ENCODE peak calls at places on chromosome 15, in six cellular contexts. Z, D, H, F, L and R are unnamed samples.

GRCh38 chr15:50182233-50183013 is 427 bp downstream of the SLC27A2 start:
- DNase-seq in Z (peak), D (peak), H (no peak), F (no peak), L (no peak), R (peak)

GRCh38 chr15:72836676-72837325 is 53.2 kb upstream of the ADPGK start:
- DNase-seq in Z (no peak), D (no peak), H (no peak), F (no peak), L (no peak), R (no peak)

GRCh38 chr15:39878401-39878775 is 41.7 kb downstream of the GPR176 start:
- DNase-seq in Z (peak), D (no peak), H (no peak), F (no peak), L (no peak), R (peak)

GRCh38 chr15:53453253-53454105 is 306.0 kb downstream of the WDR72 start:
- DNase-seq in Z (no peak), D (no peak), H (no peak), F (no peak), L (no peak), R (no peak)

GRCh38 chr15:57921371-57921770 is 144.1 kb downstream of the ALDH1A2 start:
- DNase-seq in Z (peak), D (no peak), H (no peak), F (no peak), L (peak), R (no peak)

GRCh38 chr15:28918141-28918983 is 32.6 kb downstream of the APBA2 start:
- DNase-seq in Z (no peak), D (no peak), H (no peak), F (no peak), L (no peak), R (peak)

GRCh38 chr15:65334586-65335231 is 30.2 kb downstream of the RNU5B-1 start:
- DNase-seq in Z (peak), D (no peak), H (no peak), F (no peak), L (no peak), R (no peak)

GRCh38 chr15:62769604-62770003 is 272.9 kb upstream of the TPM1 start:
- DNase-seq in Z (peak), D (no peak), H (peak), F (peak), L (peak), R (peak)

GRCh38 chr15:43285609-43286037 is 18.9 kb upstream of the TGM5 start:
- DNase-seq in Z (peak), D (peak), H (peak), F (peak), L (peak), R (peak)

GRCh38 chr15:40303576-40303975 is 4.2 kb downstream of the PLCB2 start:
- DNase-seq in Z (no peak), D (no peak), H (no peak), F (no peak), L (no peak), R (no peak)

GRCh38 chr15:71899665-71900064 is 89.3 kb downstream of the NR2E3 start:
- DNase-seq in Z (no peak), D (no peak), H (no peak), F (no peak), L (no peak), R (no peak)

GRCh38 chr15:82047493-82048446 is 2.0 kb upstream of the MEX3B start:
- DNase-seq in Z (peak), D (no peak), H (no peak), F (no peak), L (peak), R (peak)

GRCh38 chr15:39191871-39192281 is 389.0 kb upstream of the THBS1 start:
- DNase-seq in Z (peak), D (no peak), H (peak), F (peak), L (peak), R (peak)

GRCh38 chr15:32669870-32670623 is 28.5 kb downstream of the SCG5 start:
- DNase-seq in Z (peak), D (no peak), H (peak), F (peak), L (no peak), R (peak)

GRCh38 chr15:74788042-74788715 is 6.3 kb downstream of the CSK start:
- DNase-seq in Z (no peak), D (no peak), H (no peak), F (no peak), L (no peak), R (no peak)

GRCh38 chr15:82568986-82569385 is 28.7 kb upstream of the RPS17 start:
- DNase-seq in Z (no peak), D (no peak), H (no peak), F (no peak), L (no peak), R (no peak)

GRCh38 chr15:70863450-70864218 is 9.7 kb upstream of the LARP6 start:
- DNase-seq in Z (peak), D (no peak), H (no peak), F (peak), L (peak), R (peak)

GRCh38 chr15:97993310-97993738 is 32.8 kb downstream of the ARRDC4 start:
- DNase-seq in Z (no peak), D (no peak), H (no peak), F (peak), L (peak), R (peak)

GRCh38 chr15:23069496-23070166 is 30.3 kb upstream of the TUBGCP5 start:
- DNase-seq in Z (no peak), D (no peak), H (no peak), F (peak), L (no peak), R (no peak)

GRCh38 chr15:42727740-42728355 is 9.1 kb downstream of the CDAN1 start:
- DNase-seq in Z (no peak), D (no peak), H (no peak), F (no peak), L (no peak), R (no peak)

GRCh38 chr15:68658151-68658550 is 79.4 kb downstream of the CORO2B start:
- DNase-seq in Z (no peak), D (no peak), H (no peak), F (no peak), L (peak), R (no peak)

GRCh38 chr15:40845511-40846284 is 1.9 kb downstream of the SPINT1 start:
- DNase-seq in Z (no peak), D (no peak), H (no peak), F (peak), L (no peak), R (no peak)

GRCh38 chr15:85743392-85744045 is 51.2 kb downstream of the KLHL25 start:
- DNase-seq in Z (no peak), D (no peak), H (no peak), F (no peak), L (peak), R (no peak)

GRCh38 chr15:92733934-92734521 is 78.5 kb upstream of the FAM174B start:
- DNase-seq in Z (peak), D (no peak), H (no peak), F (no peak), L (no peak), R (peak)

GRCh38 chr15:90665288-90666134 is 51.6 kb upstream of the BLM start:
- DNase-seq in Z (peak), D (peak), H (no peak), F (peak), L (peak), R (peak)

GRCh38 chr15:87623832-87624231 is 632.7 kb downstream of the NTRK3 start:
- DNase-seq in Z (no peak), D (no peak), H (no peak), F (peak), L (no peak), R (no peak)

GRCh38 chr15:90959894-90960293 is 5.2 kb downstream of the RCCD1 start:
- DNase-seq in Z (no peak), D (no peak), H (no peak), F (no peak), L (peak), R (peak)

GRCh38 chr15:60932051-60932915 is 296.8 kb downstream of the RORA start:
- DNase-seq in Z (peak), D (peak), H (peak), F (peak), L (peak), R (peak)

GRCh38 chr15:62060116-62060895 is at the start of gene VPS13C:
- DNase-seq in Z (peak), D (peak), H (peak), F (peak), L (peak), R (peak)

GRCh38 chr15:40238927-40239591 is at the start of gene PAK6:
- DNase-seq in Z (peak), D (peak), H (no peak), F (peak), L (peak), R (peak)

GRCh38 chr15:66838671-66839239 is 136.7 kb downstream of the SMAD6 start:
- DNase-seq in Z (peak), D (no peak), H (no peak), F (peak), L (peak), R (peak)

GRCh38 chr15:43376017-43376705 is 5.3 kb downstream of the TUBGCP4 start:
- DNase-seq in Z (peak), D (peak), H (no peak), F (peak), L (peak), R (peak)